ENCODE peak calls at places on chromosomes 7 and 10, in eight cellular contexts. One of them, this sample, is unnamed.

GRCh38 chr7:26918241-26918640 is 53.9 kb upstream of the SKAP2 start:
- DNase-seq in cardiac fibroblast: no peak
- DNase-seq in lung: no peak
- DNase-seq in nephron progenitor cell: no peak
- DNase-seq in endodermal cell: no peak
- DNase-seq in mucosa of descending colon: no peak
- DNase-seq in epithelial cell of proximal tubule: no peak
- DNase-seq in WTC11: no peak
- DNase-seq in this sample: no peak

GRCh38 chr10:71074176-71074755 is 138.1 kb upstream of the UNC5B start:
- DNase-seq in cardiac fibroblast: no peak
- DNase-seq in lung: no peak
- DNase-seq in nephron progenitor cell: peak
- DNase-seq in endodermal cell: peak
- DNase-seq in mucosa of descending colon: no peak
- DNase-seq in epithelial cell of proximal tubule: no peak
- DNase-seq in WTC11: peak
- DNase-seq in this sample: peak

GRCh38 chr10:49225218-49225876 is 37.2 kb upstream of the TMEM273 start:
- DNase-seq in cardiac fibroblast: no peak
- DNase-seq in lung: no peak
- DNase-seq in nephron progenitor cell: no peak
- DNase-seq in endodermal cell: peak
- DNase-seq in mucosa of descending colon: no peak
- DNase-seq in epithelial cell of proximal tubule: no peak
- DNase-seq in WTC11: no peak
- DNase-seq in this sample: no peak

GRCh38 chr10:128859738-128860386 is 607.2 kb upstream of the MGMT start:
- DNase-seq in cardiac fibroblast: peak
- DNase-seq in lung: peak
- DNase-seq in nephron progenitor cell: peak
- DNase-seq in endodermal cell: peak
- DNase-seq in mucosa of descending colon: peak
- DNase-seq in epithelial cell of proximal tubule: no peak
- DNase-seq in WTC11: peak
- DNase-seq in this sample: no peak

GRCh38 chr10:123522702-123523312 is 143.3 kb upstream of the GPR26 start:
- DNase-seq in cardiac fibroblast: no peak
- DNase-seq in lung: peak
- DNase-seq in nephron progenitor cell: no peak
- DNase-seq in endodermal cell: no peak
- DNase-seq in mucosa of descending colon: no peak
- DNase-seq in epithelial cell of proximal tubule: no peak
- DNase-seq in WTC11: no peak
- DNase-seq in this sample: no peak

GRCh38 chr7:117347962-117348672 is 25.3 kb upstream of the WNT2 start:
- DNase-seq in cardiac fibroblast: no peak
- DNase-seq in lung: no peak
- DNase-seq in nephron progenitor cell: no peak
- DNase-seq in endodermal cell: no peak
- DNase-seq in mucosa of descending colon: no peak
- DNase-seq in epithelial cell of proximal tubule: no peak
- DNase-seq in WTC11: no peak
- DNase-seq in this sample: no peak

GRCh38 chr7:130380861-130381455 is 664 bp downstream of the CPA1 start:
- DNase-seq in cardiac fibroblast: no peak
- DNase-seq in lung: no peak
- DNase-seq in nephron progenitor cell: no peak
- DNase-seq in endodermal cell: peak
- DNase-seq in mucosa of descending colon: no peak
- DNase-seq in epithelial cell of proximal tubule: no peak
- DNase-seq in WTC11: no peak
- DNase-seq in this sample: no peak

GRCh38 chr7:78530351-78530750 is 731.8 kb downstream of the PHTF2 start:
- DNase-seq in cardiac fibroblast: peak
- DNase-seq in lung: no peak
- DNase-seq in nephron progenitor cell: no peak
- DNase-seq in endodermal cell: no peak
- DNase-seq in mucosa of descending colon: no peak
- DNase-seq in epithelial cell of proximal tubule: peak
- DNase-seq in WTC11: no peak
- DNase-seq in this sample: no peak

GRCh38 chr10:97184971-97185325 is 811 bp downstream of the SLIT1 start:
- DNase-seq in cardiac fibroblast: no peak
- DNase-seq in lung: no peak
- DNase-seq in nephron progenitor cell: no peak
- DNase-seq in endodermal cell: no peak
- DNase-seq in mucosa of descending colon: no peak
- DNase-seq in epithelial cell of proximal tubule: no peak
- DNase-seq in WTC11: peak
- DNase-seq in this sample: no peak

GRCh38 chr7:116734736-116735135 is 62.7 kb downstream of the MET start:
- DNase-seq in cardiac fibroblast: no peak
- DNase-seq in lung: no peak
- DNase-seq in nephron progenitor cell: no peak
- DNase-seq in endodermal cell: no peak
- DNase-seq in mucosa of descending colon: no peak
- DNase-seq in epithelial cell of proximal tubule: no peak
- DNase-seq in WTC11: no peak
- DNase-seq in this sample: no peak

GRCh38 chr10:112973046-112973445 is 23.0 kb downstream of the TCF7L2 start:
- DNase-seq in cardiac fibroblast: no peak
- DNase-seq in lung: no peak
- DNase-seq in nephron progenitor cell: no peak
- DNase-seq in endodermal cell: no peak
- DNase-seq in mucosa of descending colon: no peak
- DNase-seq in epithelial cell of proximal tubule: no peak
- DNase-seq in WTC11: no peak
- DNase-seq in this sample: no peak

GRCh38 chr10:68604441-68604840 is 44.3 kb downstream of the TET1 start:
- DNase-seq in cardiac fibroblast: no peak
- DNase-seq in lung: no peak
- DNase-seq in nephron progenitor cell: no peak
- DNase-seq in endodermal cell: no peak
- DNase-seq in mucosa of descending colon: no peak
- DNase-seq in epithelial cell of proximal tubule: no peak
- DNase-seq in WTC11: no peak
- DNase-seq in this sample: no peak

GRCh38 chr10:73898730-73899400 is 12.1 kb upstream of the PLAU start:
- DNase-seq in cardiac fibroblast: no peak
- DNase-seq in lung: no peak
- DNase-seq in nephron progenitor cell: no peak
- DNase-seq in endodermal cell: no peak
- DNase-seq in mucosa of descending colon: no peak
- DNase-seq in epithelial cell of proximal tubule: no peak
- DNase-seq in WTC11: no peak
- DNase-seq in this sample: no peak

GRCh38 chr10:132710036-132710686 is 75.8 kb downstream of the NKX6-2 start:
- DNase-seq in cardiac fibroblast: no peak
- DNase-seq in lung: no peak
- DNase-seq in nephron progenitor cell: peak
- DNase-seq in endodermal cell: peak
- DNase-seq in mucosa of descending colon: no peak
- DNase-seq in epithelial cell of proximal tubule: no peak
- DNase-seq in WTC11: no peak
- DNase-seq in this sample: no peak

GRCh38 chr7:44533301-44534055 is 7.7 kb downstream of the NPC1L1 start:
- DNase-seq in cardiac fibroblast: no peak
- DNase-seq in lung: no peak
- DNase-seq in nephron progenitor cell: no peak
- DNase-seq in endodermal cell: no peak
- DNase-seq in mucosa of descending colon: no peak
- DNase-seq in epithelial cell of proximal tubule: no peak
- DNase-seq in WTC11: no peak
- DNase-seq in this sample: no peak

GRCh38 chr7:66013938-66014337 is 31.9 kb upstream of the GUSB start:
- DNase-seq in cardiac fibroblast: peak
- DNase-seq in lung: peak
- DNase-seq in nephron progenitor cell: no peak
- DNase-seq in endodermal cell: peak
- DNase-seq in mucosa of descending colon: peak
- DNase-seq in epithelial cell of proximal tubule: no peak
- DNase-seq in WTC11: peak
- DNase-seq in this sample: peak

GRCh38 chr10:27285093-27285492 is 44.5 kb upstream of the ACBD5 start:
- DNase-seq in cardiac fibroblast: peak
- DNase-seq in lung: no peak
- DNase-seq in nephron progenitor cell: no peak
- DNase-seq in endodermal cell: peak
- DNase-seq in mucosa of descending colon: peak
- DNase-seq in epithelial cell of proximal tubule: no peak
- DNase-seq in WTC11: peak
- DNase-seq in this sample: peak

GRCh38 chr7:91557789-91558396 is 293.7 kb downstream of the FZD1 start:
- DNase-seq in cardiac fibroblast: peak
- DNase-seq in lung: no peak
- DNase-seq in nephron progenitor cell: no peak
- DNase-seq in endodermal cell: no peak
- DNase-seq in mucosa of descending colon: no peak
- DNase-seq in epithelial cell of proximal tubule: peak
- DNase-seq in WTC11: no peak
- DNase-seq in this sample: no peak

GRCh38 chr7:26476271-26476670 is 184.6 kb downstream of the SNX10 start:
- DNase-seq in cardiac fibroblast: no peak
- DNase-seq in lung: no peak
- DNase-seq in nephron progenitor cell: no peak
- DNase-seq in endodermal cell: no peak
- DNase-seq in mucosa of descending colon: no peak
- DNase-seq in epithelial cell of proximal tubule: no peak
- DNase-seq in WTC11: no peak
- DNase-seq in this sample: no peak

GRCh38 chr7:107934991-107935770 is 44.2 kb downstream of the DLD start:
- DNase-seq in cardiac fibroblast: peak
- DNase-seq in lung: no peak
- DNase-seq in nephron progenitor cell: no peak
- DNase-seq in endodermal cell: peak
- DNase-seq in mucosa of descending colon: no peak
- DNase-seq in epithelial cell of proximal tubule: no peak
- DNase-seq in WTC11: no peak
- DNase-seq in this sample: no peak

GRCh38 chr7:43666938-43667337 is 62.4 kb downstream of the COA1 start:
- DNase-seq in cardiac fibroblast: peak
- DNase-seq in lung: no peak
- DNase-seq in nephron progenitor cell: no peak
- DNase-seq in endodermal cell: no peak
- DNase-seq in mucosa of descending colon: no peak
- DNase-seq in epithelial cell of proximal tubule: no peak
- DNase-seq in WTC11: no peak
- DNase-seq in this sample: no peak

GRCh38 chr7:115113776-115114175 is 191.9 kb downstream of the MDFIC start:
- DNase-seq in cardiac fibroblast: no peak
- DNase-seq in lung: no peak
- DNase-seq in nephron progenitor cell: no peak
- DNase-seq in endodermal cell: no peak
- DNase-seq in mucosa of descending colon: no peak
- DNase-seq in epithelial cell of proximal tubule: no peak
- DNase-seq in WTC11: no peak
- DNase-seq in this sample: no peak

GRCh38 chr7:115122388-115122787 is 200.5 kb downstream of the MDFIC start:
- DNase-seq in cardiac fibroblast: no peak
- DNase-seq in lung: no peak
- DNase-seq in nephron progenitor cell: no peak
- DNase-seq in endodermal cell: no peak
- DNase-seq in mucosa of descending colon: no peak
- DNase-seq in epithelial cell of proximal tubule: no peak
- DNase-seq in WTC11: no peak
- DNase-seq in this sample: no peak

GRCh38 chr7:115113131-115113530 is 191.2 kb downstream of the MDFIC start:
- DNase-seq in cardiac fibroblast: no peak
- DNase-seq in lung: no peak
- DNase-seq in nephron progenitor cell: no peak
- DNase-seq in endodermal cell: no peak
- DNase-seq in mucosa of descending colon: no peak
- DNase-seq in epithelial cell of proximal tubule: no peak
- DNase-seq in WTC11: no peak
- DNase-seq in this sample: no peak

GRCh38 chr7:115117748-115118147 is 195.9 kb downstream of the MDFIC start:
- DNase-seq in cardiac fibroblast: no peak
- DNase-seq in lung: no peak
- DNase-seq in nephron progenitor cell: no peak
- DNase-seq in endodermal cell: no peak
- DNase-seq in mucosa of descending colon: no peak
- DNase-seq in epithelial cell of proximal tubule: no peak
- DNase-seq in WTC11: no peak
- DNase-seq in this sample: no peak

GRCh38 chr7:115116773-115117715 is 195.2 kb downstream of the MDFIC start:
- DNase-seq in cardiac fibroblast: no peak
- DNase-seq in lung: no peak
- DNase-seq in nephron progenitor cell: no peak
- DNase-seq in endodermal cell: no peak
- DNase-seq in mucosa of descending colon: no peak
- DNase-seq in epithelial cell of proximal tubule: peak
- DNase-seq in WTC11: no peak
- DNase-seq in this sample: no peak
- TF ChIP-seq CTCF in cardiac fibroblast: no peak
- TF ChIP-seq CTCF in lung: no peak
- TF ChIP-seq CTCF in nephron progenitor cell: no peak
- TF ChIP-seq CTCF in endodermal cell: no peak
- TF ChIP-seq CTCF in mucosa of descending colon: no peak
- TF ChIP-seq CTCF in epithelial cell of proximal tubule: no peak
- TF ChIP-seq CTCF in WTC11: no peak
- TF ChIP-seq CTCF in this sample: no peak

DNA sequence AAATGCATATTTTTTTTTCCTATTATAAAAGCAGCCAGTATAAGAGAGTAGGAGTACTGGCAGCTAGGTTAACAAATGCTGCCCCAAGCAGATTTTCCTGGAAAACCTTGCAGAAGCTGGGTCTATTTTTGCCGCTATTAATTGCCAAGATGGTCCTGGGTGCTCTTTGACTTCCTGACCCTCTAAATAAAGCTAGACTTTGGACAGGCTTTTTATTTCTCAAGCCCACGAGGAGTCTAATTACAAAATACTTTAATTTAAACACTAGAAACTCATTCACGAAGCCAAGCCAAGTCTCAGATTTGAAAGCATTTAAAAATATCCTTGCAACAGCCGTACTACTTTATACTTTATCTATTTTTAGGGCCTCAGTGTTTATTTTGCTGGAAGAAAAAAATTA is 45.1 kb downstream of the TMEM26 start:
- DNase-seq in cardiac fibroblast: no peak
- DNase-seq in lung: no peak
- DNase-seq in nephron progenitor cell: no peak
- DNase-seq in endodermal cell: no peak
- DNase-seq in mucosa of descending colon: no peak
- DNase-seq in epithelial cell of proximal tubule: no peak
- DNase-seq in WTC11: no peak
- DNase-seq in this sample: no peak
- TF ChIP-seq CTCF in cardiac fibroblast: no peak
- TF ChIP-seq CTCF in lung: no peak
- TF ChIP-seq CTCF in nephron progenitor cell: no peak
- TF ChIP-seq CTCF in endodermal cell: no peak
- TF ChIP-seq CTCF in mucosa of descending colon: no peak
- TF ChIP-seq CTCF in epithelial cell of proximal tubule: no peak
- TF ChIP-seq CTCF in WTC11: no peak
- TF ChIP-seq CTCF in this sample: no peak

GRCh38 chr10:86711237-86711956 is 43.1 kb downstream of the LDB3 start:
- DNase-seq in cardiac fibroblast: peak
- DNase-seq in lung: peak
- DNase-seq in nephron progenitor cell: peak
- DNase-seq in endodermal cell: peak
- DNase-seq in mucosa of descending colon: peak
- DNase-seq in epithelial cell of proximal tubule: no peak
- DNase-seq in WTC11: peak
- DNase-seq in this sample: peak
- TF ChIP-seq CTCF in cardiac fibroblast: peak
- TF ChIP-seq CTCF in lung: peak
- TF ChIP-seq CTCF in nephron progenitor cell: peak
- TF ChIP-seq CTCF in endodermal cell: peak
- TF ChIP-seq CTCF in mucosa of descending colon: no peak
- TF ChIP-seq CTCF in epithelial cell of proximal tubule: peak
- TF ChIP-seq CTCF in WTC11: no peak
- TF ChIP-seq CTCF in this sample: peak

GRCh38 chr7:17971392-17971791 is 31.1 kb upstream of the SNX13 start:
- DNase-seq in cardiac fibroblast: peak
- DNase-seq in lung: no peak
- DNase-seq in nephron progenitor cell: no peak
- DNase-seq in endodermal cell: no peak
- DNase-seq in mucosa of descending colon: no peak
- DNase-seq in epithelial cell of proximal tubule: no peak
- DNase-seq in WTC11: no peak
- DNase-seq in this sample: no peak
- TF ChIP-seq CTCF in cardiac fibroblast: no peak
- TF ChIP-seq CTCF in lung: no peak
- TF ChIP-seq CTCF in nephron progenitor cell: no peak
- TF ChIP-seq CTCF in endodermal cell: no peak
- TF ChIP-seq CTCF in mucosa of descending colon: no peak
- TF ChIP-seq CTCF in epithelial cell of proximal tubule: peak
- TF ChIP-seq CTCF in WTC11: no peak
- TF ChIP-seq CTCF in this sample: no peak